ENCODE peak calls at places on chromosome 21, in four cellular contexts. G is Right ventricle myocardium inferior, N is activated T-cell treated with anti-CD3 and anti-CD28 coated beads for 1 hour, Y is NCI-H748 treated with DMSO at 0.1 percent for 48 hours. A is an unnamed sample.

GRCh38 chr21:36735724-36736310 is 36.9 kb downstream of the SIM2 start:
- DNase-seq in G (no peak), N (no peak), Y (no peak), A (no peak)

GRCh38 chr21:40047211-40047610 is 180.0 kb downstream of the PCP4 start:
- DNase-seq in G (no peak), N (no peak), Y (no peak), A (no peak)

GRCh38 chr21:22728091-22728490 is 1729.9 kb downstream of the NCAM2 start:
- DNase-seq in G (no peak), N (no peak), Y (no peak), A (no peak)

GRCh38 chr21:45741691-45742090 is 98.2 kb downstream of the PCBP3 start:
- DNase-seq in G (no peak), N (no peak), Y (no peak), A (no peak)

GRCh38 chr21:21200939-21201610 is 202.9 kb downstream of the NCAM2 start:
- DNase-seq in G (no peak), N (no peak), Y (no peak), A (no peak)

GRCh38 chr21:39188521-39189139 is 5.4 kb upstream of the PSMG1 start:
- DNase-seq in G (no peak), N (no peak), Y (no peak), A (no peak)

GRCh38 chr21:35134299-35134698 is 85.2 kb upstream of the RUNX1 start:
- DNase-seq in G (no peak), N (no peak), Y (no peak), A (no peak)

GRCh38 chr21:25578070-25578961 is 29.0 kb downstream of the MRPL39 start:
- DNase-seq in G (no peak), N (no peak), Y (no peak), A (no peak)

GRCh38 chr21:33071878-33072306 is 2.0 kb downstream of the OLIG1 start:
- DNase-seq in G (no peak), N (no peak), Y (peak), A (no peak)

GRCh38 chr21:38567577-38568360 is 69.5 kb upstream of the ERG start:
- DNase-seq in G (no peak), N (no peak), Y (no peak), A (peak)

GRCh38 chr21:39630827-39631226 is 18.1 kb downstream of the B3GALT5 start:
- DNase-seq in G (no peak), N (no peak), Y (no peak), A (no peak)

GRCh38 chr21:33007747-33008146 is 18.0 kb upstream of the OLIG2 start:
- DNase-seq in G (no peak), N (no peak), Y (no peak), A (no peak)

GRCh38 chr21:42790520-42790919 is 88.8 kb downstream of the WDR4 start:
- DNase-seq in G (no peak), N (no peak), Y (no peak), A (no peak)

GRCh38 chr21:44738621-44739020 is 27.2 kb upstream of the TSPEAR start:
- DNase-seq in G (no peak), N (no peak), Y (no peak), A (no peak)

GRCh38 chr21:44992608-44993031 is 52.8 kb downstream of the SLX9 start:
- DNase-seq in G (peak), N (no peak), Y (no peak), A (no peak)

GRCh38 chr21:39915881-39916280 is 48.6 kb downstream of the PCP4 start:
- DNase-seq in G (no peak), N (no peak), Y (no peak), A (no peak)

GRCh38 chr21:43339668-43340067 is 87.3 kb downstream of the SIK1 start:
- DNase-seq in G (no peak), N (no peak), Y (no peak), A (no peak)

GRCh38 chr21:21631961-21632360 is 633.8 kb downstream of the NCAM2 start:
- DNase-seq in G (no peak), N (no peak), Y (no peak), A (no peak)

GRCh38 chr21:33308586-33309490 is 15.9 kb upstream of the IFNAR1 start:
- DNase-seq in G (no peak), N (no peak), Y (peak), A (no peak)

GRCh38 chr21:33189237-33189636 is 40.5 kb upstream of the IFNAR2 start:
- DNase-seq in G (no peak), N (no peak), Y (peak), A (no peak)

GRCh38 chr21:45379171-45379900 is 25.6 kb upstream of the COL18A1 start:
- DNase-seq in G (peak), N (no peak), Y (no peak), A (no peak)

GRCh38 chr21:27448960-27449359 is 482.1 kb upstream of the ADAMTS5 start:
- DNase-seq in G (no peak), N (no peak), Y (no peak), A (no peak)

GRCh38 chr21:43762303-43763128 is 13.6 kb downstream of the CSTB start:
- DNase-seq in G (peak), N (no peak), Y (no peak), A (no peak)

GRCh38 chr21:15022608-15023261 is 42.1 kb downstream of the NRIP1 start:
- DNase-seq in G (no peak), N (no peak), Y (no peak), A (no peak)

GRCh38 chr21:28856588-28857250 is 136.0 kb downstream of the LTN1 start:
- DNase-seq in G (no peak), N (no peak), Y (no peak), A (no peak)

GRCh38 chr21:16873581-16873980 is 639.3 kb upstream of the CXADR start:
- DNase-seq in G (no peak), N (no peak), Y (no peak), A (no peak)

GRCh38 chr21:45385549-45386050 is 19.4 kb upstream of the COL18A1 start:
- DNase-seq in G (peak), N (no peak), Y (no peak), A (no peak)

GRCh38 chr21:32319012-32319411 is 20.4 kb downstream of the MRAP start:
- DNase-seq in G (no peak), N (no peak), Y (no peak), A (no peak)

GRCh38 chr21:45153358-45154318 is 79.3 kb downstream of the ADARB1 start:
- DNase-seq in G (no peak), N (no peak), Y (no peak), A (peak)

GRCh38 chr21:37665230-37666024 is 250.8 kb downstream of the KCNJ6 start:
- DNase-seq in G (no peak), N (no peak), Y (no peak), A (no peak)

GRCh38 chr21:42346866-42347600 is 3.8 kb downstream of the TFF2 start:
- DNase-seq in G (no peak), N (no peak), Y (no peak), A (no peak)

GRCh38 chr21:15731243-15731613 is 1.4 kb downstream of the USP25 start:
- DNase-seq in G (no peak), N (no peak), Y (no peak), A (peak)

GRCh38 chr21:34795152-34796141 is 126.7 kb downstream of the CLIC6 start:
- DNase-seq in G (no peak), N (no peak), Y (no peak), A (peak)

GRCh38 chr21:36330904-36331303 is 10.9 kb downstream of the MORC3 start:
- DNase-seq in G (no peak), N (peak), Y (no peak), A (peak)

GRCh38 chr21:38280446-38280845 is 23.7 kb downstream of the KCNJ15 start:
- DNase-seq in G (no peak), N (no peak), Y (no peak), A (no peak)